ENCODE peak calls at places on chromosomes 3 and 15, in five cellular contexts. Q is stimulated activated CD8-positive, alpha-beta memory T cell treated with anti-CD3 and anti-CD28 coated beads, Interleukin-7, amount 100 ng/mL, for 24 hours; J is activated effector memory CD4-positive, alpha-beta T cell treated with Interleukin-2 at 50 U/mL for 16 hours; U is M059J; P is dorsolateral prefrontal cortex. Z is an unnamed sample.

GRCh38 chr15:89649716-89650115 is 5.6 kb downstream of the KIF7 start:
- DNase-seq in Q (no peak), J (no peak), U (no peak), P (no peak), Z (no peak)

GRCh38 chr3:35322070-35322469 is 317.3 kb upstream of the ARPP21 start:
- DNase-seq in Q (no peak), J (no peak), U (peak), P (no peak), Z (no peak)

GRCh38 chr3:66822059-66823009 is 175.8 kb upstream of the KBTBD8 start:
- DNase-seq in Q (peak), J (peak), U (peak), P (no peak), Z (peak)

GRCh38 chr3:72344256-72345046 is 503.8 kb downstream of the SHQ1 start:
- DNase-seq in Q (no peak), J (no peak), U (peak), P (no peak), Z (no peak)

GRCh38 chr3:197124713-197125112 is 95.1 kb upstream of the MELTF start:
- DNase-seq in Q (no peak), J (no peak), U (no peak), P (no peak), Z (no peak)

GRCh38 chr15:88324241-88325065 is 67.9 kb upstream of the NTRK3 start:
- DNase-seq in Q (no peak), J (no peak), U (peak), P (no peak), Z (no peak)

GRCh38 chr15:56913670-56914069 is 4.8 kb upstream of the TCF12 start:
- DNase-seq in Q (no peak), J (no peak), U (no peak), P (no peak), Z (peak)

GRCh38 chr15:48871536-48871935 is 6.4 kb upstream of the EID1 start:
- DNase-seq in Q (no peak), J (no peak), U (no peak), P (no peak), Z (no peak)

GRCh38 chr3:4710191-4710590 is 217.0 kb downstream of the ITPR1 start:
- DNase-seq in Q (no peak), J (no peak), U (peak), P (no peak), Z (no peak)

GRCh38 chr3:127483902-127484591 is 106.5 kb downstream of the TPRA1 start:
- DNase-seq in Q (peak), J (no peak), U (peak), P (no peak), Z (peak)